ENCODE peak calls at places on chromosomes 16 and 17, in six cellular contexts. G, M, L, C, B and R are unnamed samples.
A peak's percentile ranks its signal among the peaks of the same experiment; 100 is the strongest.

GRCh38 chr17:83061586-83061985 is 17.8 kb upstream of the METRNL start:
- DNase-seq in G (no peak), M (no peak), L (no peak), C (no peak), B (no peak), R (no peak)

GRCh38 chr17:73720187-73720834 is 76.1 kb upstream of the SDK2 start:
- DNase-seq in G (peak; percentile 82), M (no peak), L (no peak), C (no peak), B (no peak), R (peak; percentile 50)

GRCh38 chr17:5846001-5846400 is 224.2 kb upstream of the WSCD1 start:
- DNase-seq in G (no peak), M (no peak), L (no peak), C (no peak), B (no peak), R (no peak)

GRCh38 chr17:70202840-70203239 is 33.5 kb downstream of the KCNJ2 start:
- DNase-seq in G (no peak), M (no peak), L (no peak), C (no peak), B (no peak), R (no peak)

GRCh38 chr16:49055824-49056545 is 225.7 kb downstream of the CBLN1 start:
- DNase-seq in G (peak; percentile 80), M (no peak), L (no peak), C (no peak), B (no peak), R (peak; percentile 52)

GRCh38 chr17:81231121-81231645 is 7.7 kb downstream of the TEPSIN start:
- DNase-seq in G (no peak), M (no peak), L (no peak), C (no peak), B (no peak), R (no peak)

GRCh38 chr16:29311636-29312344 is 94.7 kb downstream of the NPIPB11 start:
- DNase-seq in G (no peak), M (no peak), L (no peak), C (no peak), B (no peak), R (no peak)

GRCh38 chr16:46765050-46765449 is 16.9 kb upstream of the MYLK3 start:
- DNase-seq in G (no peak), M (no peak), L (no peak), C (no peak), B (no peak), R (peak; percentile 16)

GRCh38 chr16:57513371-57514102 is 22.8 kb downstream of the CCDC102A start:
- DNase-seq in G (peak; percentile 87), M (no peak), L (no peak), C (no peak), B (no peak), R (peak; percentile 48)

GRCh38 chr16:9008335-9009260 is 44.9 kb upstream of the USP7 start:
- DNase-seq in G (peak; percentile 88), M (peak; percentile 37), L (peak; percentile 44), C (peak; percentile 84), B (peak; percentile 39), R (peak; percentile 95)

GRCh38 chr17:16973760-16974540 is 2.0 kb upstream of the TNFRSF13B start:
- DNase-seq in G (no peak), M (no peak), L (no peak), C (no peak), B (no peak), R (no peak)

GRCh38 chr17:31559647-31560501 is 168.4 kb downstream of the RAB11FIP4 start:
- DNase-seq in G (peak; percentile 45), M (no peak), L (no peak), C (no peak), B (no peak), R (peak; percentile 80)

GRCh38 chr16:75264999-75265910 is 13.8 kb upstream of the BCAR1 start:
- DNase-seq in G (no peak), M (no peak), L (no peak), C (no peak), B (no peak), R (peak; percentile 85)

GRCh38 chr17:18362509-18363020 is 785 bp downstream of the SHMT1 start:
- DNase-seq in G (peak; percentile 41), M (peak; percentile 6), L (peak; percentile 59), C (peak; percentile 3), B (no peak), R (peak; percentile 74)

GRCh38 chr17:6491071-6491700 is 46.9 kb downstream of the PIMREG start:
- DNase-seq in G (no peak), M (no peak), L (no peak), C (no peak), B (no peak), R (no peak)

GRCh38 chr17:75680431-75680830 is 13.3 kb downstream of the SAP30BP start:
- DNase-seq in G (no peak), M (no peak), L (no peak), C (no peak), B (no peak), R (no peak)

GRCh38 chr17:76824103-76824502 is 44.1 kb upstream of the MGAT5B start:
- DNase-seq in G (no peak), M (no peak), L (no peak), C (no peak), B (no peak), R (peak; percentile 26)

GRCh38 chr17:19334331-19334730 is 28.2 kb downstream of the B9D1 start:
- DNase-seq in G (no peak), M (no peak), L (no peak), C (no peak), B (no peak), R (no peak)

GRCh38 chr17:10618202-10618635 is 38.9 kb downstream of the MYH3 start:
- DNase-seq in G (peak; percentile 90), M (peak; percentile 63), L (peak; percentile 47), C (peak; percentile 66), B (peak; percentile 3), R (peak; percentile 87)

GRCh38 chr17:41885733-41886132 is 20.5 kb upstream of the KLHL11 start:
- DNase-seq in G (peak; percentile 74), M (no peak), L (no peak), C (peak; percentile 36), B (no peak), R (peak; percentile 53)

GRCh38 chr17:52201764-52202571 is 43.5 kb upstream of the CA10 start:
- DNase-seq in G (no peak), M (no peak), L (no peak), C (no peak), B (no peak), R (no peak)

GRCh38 chr16:84925092-84925772 is 86.1 kb downstream of the ZDHHC7 start:
- DNase-seq in G (peak; percentile 74), M (no peak), L (no peak), C (no peak), B (no peak), R (peak; percentile 94)

GRCh38 chr16:11972128-11972527 is 4.4 kb upstream of the SNX29 start:
- DNase-seq in G (peak; percentile 38), M (no peak), L (no peak), C (no peak), B (no peak), R (no peak)

GRCh38 chr17:4584125-4584834 is at the start of gene SMTNL2:
- DNase-seq in G (no peak), M (no peak), L (no peak), C (peak; percentile 38), B (no peak), R (peak; percentile 96)

GRCh38 chr17:78839762-78840529 is 668 bp downstream of the USP36 start:
- DNase-seq in G (peak; percentile 53), M (peak; percentile 35), L (peak; percentile 43), C (no peak), B (no peak), R (peak; percentile 77)

GRCh38 chr17:73103661-73104335 is 11.3 kb upstream of the SLC39A11 start:
- DNase-seq in G (no peak), M (no peak), L (no peak), C (no peak), B (no peak), R (no peak)

GRCh38 chr16:53839150-53839549 is 135.2 kb downstream of the FTO start:
- DNase-seq in G (no peak), M (no peak), L (peak; percentile 50), C (no peak), B (no peak), R (no peak)

GRCh38 chr17:15279011-15279477 is 13.9 kb upstream of the PMP22 start:
- DNase-seq in G (no peak), M (no peak), L (no peak), C (no peak), B (no peak), R (no peak)

GRCh38 chr16:20383106-20384029 is 21.2 kb downstream of the PDILT start:
- DNase-seq in G (peak; percentile 86), M (peak; percentile 49), L (peak; percentile 28), C (peak; percentile 82), B (peak; percentile 74), R (peak; percentile 78)

GRCh38 chr16:87002717-87003413 is 314.3 kb downstream of the C16orf95 start:
- DNase-seq in G (no peak), M (peak; percentile 14), L (no peak), C (no peak), B (no peak), R (no peak)

GRCh38 chr17:4147751-4148310 is 4.8 kb downstream of the CYB5D2 start:
- DNase-seq in G (no peak), M (no peak), L (no peak), C (no peak), B (no peak), R (no peak)

GRCh38 chr17:78000351-78000750 is 41.8 kb downstream of the TNRC6C start:
- DNase-seq in G (no peak), M (no peak), L (no peak), C (no peak), B (no peak), R (no peak)

GRCh38 chr17:48052956-48053757 is 5.0 kb downstream of the NFE2L1 start:
- DNase-seq in G (no peak), M (no peak), L (peak; percentile 78), C (no peak), B (peak; percentile 85), R (no peak)